ENCODE peak calls at places on chromosome 18, in eight cellular contexts. One of them, this sample, is unnamed.

GRCh38 chr18:2986150-2986865 is 26.6 kb downstream of the LPIN2 start:
- DNase-seq in HepG2: peak
- DNase-seq in HCT116: no peak
- DNase-seq in A549: no peak
- DNase-seq in GM23338: no peak
- DNase-seq in GM12878: no peak
- DNase-seq in SK-N-SH: no peak
- DNase-seq in K562: no peak
- DNase-seq in this sample: no peak

GRCh38 chr18:40851014-40851429 is 1104.0 kb upstream of the PIK3C3 start:
- DNase-seq in GM23338: no peak
- DNase-seq in HepG2: no peak
- DNase-seq in K562: no peak
- DNase-seq in HCT116: no peak
- DNase-seq in SK-N-SH: no peak
- DNase-seq in GM12878: no peak
- DNase-seq in A549: no peak
- DNase-seq in this sample: no peak

GRCh38 chr18:54267688-54268087 is 1.6 kb upstream of the POLI start:
- DNase-seq in GM12878: no peak
- DNase-seq in A549: no peak
- DNase-seq in K562: no peak
- DNase-seq in SK-N-SH: no peak
- DNase-seq in GM23338: no peak
- DNase-seq in HepG2: no peak
- DNase-seq in HCT116: no peak
- DNase-seq in this sample: no peak

GRCh38 chr18:8396244-8396643 is 213.0 kb upstream of the RAB12 start:
- DNase-seq in SK-N-SH: peak
- DNase-seq in A549: no peak
- DNase-seq in HepG2: no peak
- DNase-seq in GM12878: no peak
- DNase-seq in HCT116: no peak
- DNase-seq in GM23338: no peak
- DNase-seq in K562: no peak
- DNase-seq in this sample: no peak

GRCh38 chr18:50806208-50806616 is 13.6 kb downstream of the MRO start:
- DNase-seq in HepG2: peak
- DNase-seq in A549: no peak
- DNase-seq in HCT116: no peak
- DNase-seq in SK-N-SH: no peak
- DNase-seq in GM12878: no peak
- DNase-seq in GM23338: peak
- DNase-seq in K562: peak
- DNase-seq in this sample: peak

GRCh38 chr18:69763821-69764220 is 183.9 kb downstream of the CD226 start:
- DNase-seq in HCT116: no peak
- DNase-seq in GM12878: no peak
- DNase-seq in A549: no peak
- DNase-seq in SK-N-SH: no peak
- DNase-seq in K562: no peak
- DNase-seq in HepG2: no peak
- DNase-seq in GM23338: no peak
- DNase-seq in this sample: no peak

GRCh38 chr18:13710460-13710859 is 15.9 kb downstream of the FAM210A start:
- DNase-seq in K562: no peak
- DNase-seq in HepG2: no peak
- DNase-seq in SK-N-SH: no peak
- DNase-seq in GM12878: no peak
- DNase-seq in A549: peak
- DNase-seq in GM23338: no peak
- DNase-seq in HCT116: peak
- DNase-seq in this sample: no peak

GRCh38 chr18:36942264-36942663 is 113.3 kb downstream of the KIAA1328 start:
- DNase-seq in GM12878: no peak
- DNase-seq in SK-N-SH: peak
- DNase-seq in HCT116: peak
- DNase-seq in A549: peak
- DNase-seq in GM23338: peak
- DNase-seq in HepG2: peak
- DNase-seq in K562: peak
- DNase-seq in this sample: peak

GRCh38 chr18:49658871-49659378 is 97.1 kb downstream of the LIPG start:
- DNase-seq in HCT116: no peak
- DNase-seq in A549: no peak
- DNase-seq in SK-N-SH: no peak
- DNase-seq in K562: no peak
- DNase-seq in GM23338: peak
- DNase-seq in HepG2: no peak
- DNase-seq in GM12878: no peak
- DNase-seq in this sample: no peak

GRCh38 chr18:26920644-26921043 is 55.1 kb upstream of the AQP4 start:
- DNase-seq in GM12878: no peak
- DNase-seq in SK-N-SH: no peak
- DNase-seq in GM23338: no peak
- DNase-seq in K562: no peak
- DNase-seq in A549: no peak
- DNase-seq in HCT116: no peak
- DNase-seq in HepG2: no peak
- DNase-seq in this sample: no peak

GRCh38 chr18:38923136-38923535 is 1357.5 kb upstream of the CELF4 start:
- DNase-seq in HCT116: no peak
- DNase-seq in K562: no peak
- DNase-seq in HepG2: no peak
- DNase-seq in SK-N-SH: no peak
- DNase-seq in GM23338: peak
- DNase-seq in GM12878: no peak
- DNase-seq in A549: no peak
- DNase-seq in this sample: no peak

GRCh38 chr18:39959839-39960238 is 1995.2 kb upstream of the PIK3C3 start:
- DNase-seq in A549: no peak
- DNase-seq in K562: no peak
- DNase-seq in GM12878: no peak
- DNase-seq in HepG2: no peak
- DNase-seq in GM23338: no peak
- DNase-seq in HCT116: no peak
- DNase-seq in SK-N-SH: no peak
- DNase-seq in this sample: no peak

GRCh38 chr18:56166914-56167313 is 471.5 kb downstream of the TXNL1 start:
- DNase-seq in HepG2: no peak
- DNase-seq in K562: no peak
- DNase-seq in GM12878: no peak
- DNase-seq in A549: no peak
- DNase-seq in GM23338: no peak
- DNase-seq in SK-N-SH: no peak
- DNase-seq in HCT116: no peak
- DNase-seq in this sample: no peak

GRCh38 chr18:79315589-79315988 is 80.1 kb upstream of the NFATC1 start:
- DNase-seq in SK-N-SH: no peak
- DNase-seq in GM23338: no peak
- DNase-seq in K562: no peak
- DNase-seq in HepG2: no peak
- DNase-seq in HCT116: no peak
- DNase-seq in A549: no peak
- DNase-seq in GM12878: no peak
- DNase-seq in this sample: no peak

GRCh38 chr18:13793819-13794218 is 30.1 kb upstream of the MC5R start:
- DNase-seq in A549: no peak
- DNase-seq in HepG2: no peak
- DNase-seq in GM12878: no peak
- DNase-seq in K562: no peak
- DNase-seq in SK-N-SH: no peak
- DNase-seq in GM23338: peak
- DNase-seq in HCT116: no peak
- DNase-seq in this sample: no peak

GRCh38 chr18:32091724-32092421 is at the start of gene RNF138:
- DNase-seq in GM12878: peak
- DNase-seq in HepG2: peak
- DNase-seq in K562: peak
- DNase-seq in A549: peak
- DNase-seq in GM23338: peak
- DNase-seq in SK-N-SH: peak
- DNase-seq in HCT116: peak
- DNase-seq in this sample: peak

GRCh38 chr18:60966876-60967275 is 366.4 kb upstream of the CDH20 start:
- DNase-seq in A549: no peak
- DNase-seq in HepG2: no peak
- DNase-seq in GM12878: no peak
- DNase-seq in SK-N-SH: no peak
- DNase-seq in GM23338: no peak
- DNase-seq in HCT116: no peak
- DNase-seq in K562: no peak
- DNase-seq in this sample: no peak

GRCh38 chr18:55586841-55587240 is 1.2 kb downstream of the TCF4 start:
- DNase-seq in HepG2: no peak
- DNase-seq in SK-N-SH: peak
- DNase-seq in K562: no peak
- DNase-seq in A549: no peak
- DNase-seq in HCT116: no peak
- DNase-seq in GM23338: no peak
- DNase-seq in GM12878: no peak
- DNase-seq in this sample: no peak

GRCh38 chr18:44801796-44802195 is 121.1 kb downstream of the SETBP1 start:
- DNase-seq in GM23338: no peak
- DNase-seq in GM12878: no peak
- DNase-seq in HepG2: no peak
- DNase-seq in K562: no peak
- DNase-seq in SK-N-SH: no peak
- DNase-seq in A549: no peak
- DNase-seq in HCT116: no peak
- DNase-seq in this sample: no peak
- TF ChIP-seq REST in GM23338: no peak
- TF ChIP-seq REST in GM12878: no peak
- TF ChIP-seq REST in HepG2: no peak
- TF ChIP-seq REST in K562: no peak
- TF ChIP-seq REST in SK-N-SH: no peak
- TF ChIP-seq REST in A549: no peak
- TF ChIP-seq REST in HCT116: no peak
- TF ChIP-seq REST in this sample: no peak

GRCh38 chr18:74397572-74397971 is 59.5 kb downstream of the DIPK1C start:
- DNase-seq in GM23338: no peak
- DNase-seq in A549: no peak
- DNase-seq in SK-N-SH: no peak
- DNase-seq in GM12878: no peak
- DNase-seq in HCT116: no peak
- DNase-seq in K562: no peak
- DNase-seq in HepG2: no peak
- DNase-seq in this sample: no peak
- TF ChIP-seq CTCF in GM23338: no peak
- TF ChIP-seq CTCF in A549: no peak
- TF ChIP-seq CTCF in SK-N-SH: no peak
- TF ChIP-seq CTCF in GM12878: peak
- TF ChIP-seq CTCF in HCT116: no peak
- TF ChIP-seq CTCF in K562: no peak
- TF ChIP-seq CTCF in HepG2: peak
- TF ChIP-seq CTCF in this sample: no peak

GRCh38 chr18:57433492-57434176 is 1.5 kb upstream of the ONECUT2 start:
- DNase-seq in SK-N-SH: no peak
- DNase-seq in GM12878: no peak
- DNase-seq in HepG2: no peak
- DNase-seq in HCT116: no peak
- DNase-seq in K562: no peak
- DNase-seq in GM23338: peak
- DNase-seq in A549: peak
- DNase-seq in this sample: no peak

GRCh38 chr18:57434536-57435494 is at the start of gene ONECUT2:
- DNase-seq in A549: peak
- DNase-seq in K562: peak
- DNase-seq in HepG2: peak
- DNase-seq in SK-N-SH: peak
- DNase-seq in GM12878: no peak
- DNase-seq in GM23338: peak
- DNase-seq in HCT116: peak
- DNase-seq in this sample: peak

GRCh38 chr18:57432765-57433400 is 2.3 kb upstream of the ONECUT2 start:
- DNase-seq in SK-N-SH: no peak
- DNase-seq in A549: no peak
- DNase-seq in GM12878: no peak
- DNase-seq in K562: no peak
- DNase-seq in HCT116: no peak
- DNase-seq in HepG2: no peak
- DNase-seq in GM23338: peak
- DNase-seq in this sample: no peak

GRCh38 chr18:57435851-57436192 is 648 bp downstream of the ONECUT2 start:
- DNase-seq in SK-N-SH: peak
- DNase-seq in K562: no peak
- DNase-seq in A549: no peak
- DNase-seq in GM12878: no peak
- DNase-seq in HCT116: no peak
- DNase-seq in GM23338: peak
- DNase-seq in HepG2: no peak
- DNase-seq in this sample: no peak

DNA sequence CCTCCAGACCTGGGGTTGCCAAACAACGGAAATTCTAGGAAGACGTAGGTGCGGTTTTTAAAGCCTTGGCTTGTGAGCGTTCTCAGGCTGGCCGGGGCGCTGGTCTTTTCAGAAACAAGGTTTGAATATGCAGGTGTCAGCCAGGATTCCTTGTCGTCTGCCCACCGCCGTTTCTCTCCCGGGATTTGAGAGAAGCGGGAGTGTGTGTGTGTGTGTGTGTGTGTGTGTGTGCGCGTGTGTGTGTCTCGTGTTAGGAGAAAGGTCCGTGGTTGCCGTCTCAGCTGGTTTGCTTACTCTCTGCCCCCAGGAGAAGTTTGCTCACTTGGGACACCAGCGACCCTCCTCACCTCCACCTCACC is 1.0 kb upstream of the ONECUT2 start:
- DNase-seq in A549: peak
- DNase-seq in GM12878: no peak
- DNase-seq in K562: no peak
- DNase-seq in HepG2: no peak
- DNase-seq in HCT116: no peak
- DNase-seq in GM23338: peak
- DNase-seq in SK-N-SH: no peak
- DNase-seq in this sample: no peak
- H3K4me3 ChIP-seq in A549: peak
- H3K4me3 ChIP-seq in GM12878: no peak
- H3K4me3 ChIP-seq in K562: peak
- H3K4me3 ChIP-seq in HepG2: peak
- H3K4me3 ChIP-seq in HCT116: peak
- H3K4me3 ChIP-seq in GM23338: peak
- H3K4me3 ChIP-seq in SK-N-SH: peak
- H3K4me3 ChIP-seq in this sample: no peak

GRCh38 chr18:59420244-59420643 is 61.2 kb upstream of the LMAN1 start:
- DNase-seq in GM23338: no peak
- DNase-seq in SK-N-SH: no peak
- DNase-seq in A549: no peak
- DNase-seq in K562: no peak
- DNase-seq in HCT116: no peak
- DNase-seq in HepG2: no peak
- DNase-seq in GM12878: no peak
- DNase-seq in this sample: no peak

GRCh38 chr18:59419386-59419785 is 60.3 kb upstream of the LMAN1 start:
- DNase-seq in GM23338: no peak
- DNase-seq in SK-N-SH: no peak
- DNase-seq in HCT116: no peak
- DNase-seq in A549: no peak
- DNase-seq in HepG2: no peak
- DNase-seq in K562: no peak
- DNase-seq in GM12878: no peak
- DNase-seq in this sample: no peak

GRCh38 chr18:59414254-59414653 is 55.2 kb upstream of the LMAN1 start:
- DNase-seq in HCT116: no peak
- DNase-seq in GM12878: no peak
- DNase-seq in K562: no peak
- DNase-seq in A549: no peak
- DNase-seq in HepG2: no peak
- DNase-seq in SK-N-SH: no peak
- DNase-seq in GM23338: no peak
- DNase-seq in this sample: no peak

GRCh38 chr18:59416818-59417217 is 57.8 kb upstream of the LMAN1 start:
- DNase-seq in HCT116: no peak
- DNase-seq in GM23338: peak
- DNase-seq in HepG2: no peak
- DNase-seq in K562: peak
- DNase-seq in A549: no peak
- DNase-seq in SK-N-SH: no peak
- DNase-seq in GM12878: no peak
- DNase-seq in this sample: no peak
- TF ChIP-seq REST in HCT116: no peak
- TF ChIP-seq REST in GM23338: no peak
- TF ChIP-seq REST in HepG2: no peak
- TF ChIP-seq REST in K562: no peak
- TF ChIP-seq REST in A549: no peak
- TF ChIP-seq REST in SK-N-SH: no peak
- TF ChIP-seq REST in GM12878: no peak
- TF ChIP-seq REST in this sample: no peak

This sample was measured in HL-60.